ENCODE peak calls at places on chromosome 6, in eight cellular contexts. E, I, H, Y, Q, A, P and O are unnamed samples.

GRCh38 chr6:15962449-15962764 is 166.5 kb upstream of the MYLIP start:
- DNase-seq in H (no peak), Q (no peak), Y (no peak), I (peak), P (no peak), A (no peak), E (no peak), O (no peak)

GRCh38 chr6:53526000-53526399 is 18.9 kb downstream of the GCLC start:
- DNase-seq in A (no peak), I (no peak), H (no peak), Q (no peak), P (no peak), Y (no peak), E (no peak), O (no peak)

GRCh38 chr6:1231941-1232340 is 80.0 kb upstream of the FOXQ1 start:
- DNase-seq in Y (no peak), H (no peak), Q (no peak), A (no peak), I (no peak), P (no peak), E (no peak), O (no peak)

GRCh38 chr6:19317587-19317986 is 519.6 kb upstream of the ID4 start:
- DNase-seq in Y (no peak), E (no peak), A (no peak), P (no peak), H (no peak), I (no peak), Q (no peak), O (no peak)

GRCh38 chr6:125001684-125002083 is 39.4 kb downstream of the RNF217 start:
- DNase-seq in Q (no peak), H (no peak), P (no peak), A (no peak), I (peak), E (no peak), Y (no peak), O (no peak)

GRCh38 chr6:26500102-26500501 is at the start of gene BTN1A1:
- DNase-seq in H (no peak), Y (no peak), A (no peak), P (no peak), E (no peak), Q (no peak), I (no peak), O (no peak)

GRCh38 chr6:39754493-39755115 is 29.4 kb upstream of the KIF6 start:
- DNase-seq in E (no peak), Y (no peak), Q (no peak), I (peak), P (no peak), H (no peak), A (no peak), O (no peak)

GRCh38 chr6:169950558-169950957 is 199.1 kb downstream of the ERMARD start:
- DNase-seq in E (peak), Q (no peak), Y (peak), P (no peak), H (no peak), A (no peak), I (peak), O (peak)

GRCh38 chr6:33691456-33692077 is 19.9 kb downstream of the UQCC2 start:
- DNase-seq in P (no peak), H (no peak), Y (no peak), E (no peak), I (no peak), Q (no peak), A (no peak), O (no peak)

GRCh38 chr6:67496191-67496590 is 1138.9 kb upstream of the ADGRB3 start:
- DNase-seq in H (no peak), A (no peak), Q (no peak), I (no peak), Y (no peak), E (no peak), P (no peak), O (no peak)

GRCh38 chr6:144951730-144952437 is 666.7 kb downstream of the UTRN start:
- DNase-seq in I (no peak), Q (no peak), H (no peak), Y (no peak), A (no peak), P (no peak), E (no peak), O (no peak)

GRCh38 chr6:158648682-158649131 is 1.1 kb upstream of the SYTL3 start:
- DNase-seq in P (peak), E (no peak), Q (no peak), Y (no peak), H (no peak), A (no peak), I (peak), O (no peak)

GRCh38 chr6:139852484-139853140 is 478.2 kb upstream of the CITED2 start:
- DNase-seq in Y (no peak), Q (no peak), I (peak), P (no peak), H (no peak), E (no peak), A (no peak), O (no peak)

GRCh38 chr6:87029711-87030314 is 65.1 kb downstream of the CGA start:
- DNase-seq in A (peak), I (peak), P (no peak), Y (no peak), E (peak), Q (no peak), H (peak), O (no peak)

GRCh38 chr6:56370591-56371198 is 123.3 kb upstream of the COL21A1 start:
- DNase-seq in Q (no peak), I (peak), P (peak), A (peak), E (peak), Y (peak), H (peak), O (no peak)

GRCh38 chr6:34358389-34358906 is 34.0 kb downstream of the NUDT3 start:
- DNase-seq in I (peak), A (no peak), P (no peak), E (no peak), Y (no peak), H (no peak), Q (no peak), O (no peak)

DNA sequence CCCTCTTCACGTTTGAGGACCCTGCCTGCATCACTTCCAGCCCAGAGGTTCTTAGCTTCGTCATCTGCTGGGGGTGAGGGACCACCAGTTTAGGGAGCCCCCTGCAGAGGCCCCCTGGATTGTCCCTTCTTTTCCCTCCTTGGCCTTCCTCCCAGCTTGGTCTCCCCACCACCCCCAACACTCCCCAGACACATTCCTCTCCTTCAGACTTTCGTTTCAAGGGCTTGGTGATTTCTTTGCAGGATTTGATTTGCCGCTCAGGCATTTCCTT is 141.3 kb downstream of the VEGFA start:
- DNase-seq in Q (no peak), I (no peak), Y (no peak), E (no peak), H (no peak), P (no peak), A (no peak), O (no peak)
- H3K27ac ChIP-seq in Q (no peak), I (no peak), Y (no peak), E (no peak), H (peak), P (peak), A (peak), O (no peak)

GRCh38 chr6:95846652-95847051 is 169.1 kb upstream of the FUT9 start:
- DNase-seq in Y (no peak), Q (no peak), E (no peak), P (no peak), H (no peak), I (no peak), A (no peak), O (no peak)

GRCh38 chr6:95837890-95838289 is 177.9 kb upstream of the FUT9 start:
- DNase-seq in A (no peak), H (peak), Y (no peak), E (no peak), Q (no peak), I (no peak), P (no peak), O (no peak)

GRCh38 chr6:95847061-95847460 is 168.7 kb upstream of the FUT9 start:
- DNase-seq in I (no peak), Y (no peak), E (no peak), A (no peak), H (no peak), Q (no peak), P (no peak), O (no peak)

DNA sequence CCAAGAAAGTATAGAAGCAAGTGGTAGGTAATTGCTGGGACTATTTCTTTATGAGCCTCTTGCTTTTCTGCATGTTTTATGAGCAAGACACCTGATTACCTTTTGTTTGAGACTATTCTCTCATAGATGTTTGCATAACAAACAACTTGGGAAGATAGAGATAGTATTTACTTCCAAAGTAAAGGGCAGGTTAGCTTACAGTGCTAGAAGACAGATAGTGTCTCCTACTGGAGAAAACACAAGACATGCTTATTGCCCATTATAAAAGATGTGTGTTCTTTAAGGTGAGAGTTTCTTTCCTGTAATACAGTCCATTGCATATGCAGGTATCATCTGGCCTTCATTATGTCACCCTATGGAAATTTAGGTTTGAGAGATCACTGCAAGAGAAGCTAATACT is 174.2 kb upstream of the FUT9 start:
- DNase-seq in P (no peak), H (no peak), E (no peak), Q (no peak), I (no peak), A (no peak), Y (no peak), O (no peak)
- TF ChIP-seq CTCF in P (no peak), H (peak), E (no peak), Q (no peak), I (no peak), A (no peak), Y (no peak), O (no peak)

GRCh38 chr6:40932953-40933352 is 106.1 kb downstream of the UNC5CL start:
- DNase-seq in Q (no peak), E (no peak), Y (no peak), P (no peak), A (no peak), I (no peak), H (no peak), O (no peak)

GRCh38 chr6:40932366-40932765 is 106.7 kb downstream of the UNC5CL start:
- DNase-seq in Q (no peak), A (no peak), Y (no peak), E (no peak), I (no peak), P (no peak), H (no peak), O (no peak)

GRCh38 chr6:40930045-40930444 is 109.0 kb downstream of the UNC5CL start:
- DNase-seq in Q (no peak), P (no peak), I (no peak), E (no peak), H (no peak), Y (no peak), A (no peak), O (no peak)

GRCh38 chr6:40930555-40930954 is 108.5 kb downstream of the UNC5CL start:
- DNase-seq in P (no peak), A (no peak), E (no peak), Y (no peak), Q (no peak), I (peak), H (no peak), O (no peak)

GRCh38 chr6:40931927-40932326 is 107.1 kb downstream of the UNC5CL start:
- DNase-seq in A (no peak), Q (no peak), P (no peak), I (no peak), E (no peak), Y (no peak), H (no peak), O (no peak)
- H3K27ac ChIP-seq in A (peak), Q (no peak), P (no peak), I (no peak), E (no peak), Y (no peak), H (no peak), O (no peak)

GRCh38 chr6:166436195-166437139 is 53.7 kb upstream of the MPC1 start:
- DNase-seq in H (no peak), Y (no peak), I (no peak), E (no peak), A (no peak), P (no peak), Q (no peak), O (no peak)
- TF ChIP-seq CTCF in H (no peak), Y (no peak), I (no peak), E (no peak), A (no peak), P (no peak), Q (no peak), O (no peak)

DNA sequence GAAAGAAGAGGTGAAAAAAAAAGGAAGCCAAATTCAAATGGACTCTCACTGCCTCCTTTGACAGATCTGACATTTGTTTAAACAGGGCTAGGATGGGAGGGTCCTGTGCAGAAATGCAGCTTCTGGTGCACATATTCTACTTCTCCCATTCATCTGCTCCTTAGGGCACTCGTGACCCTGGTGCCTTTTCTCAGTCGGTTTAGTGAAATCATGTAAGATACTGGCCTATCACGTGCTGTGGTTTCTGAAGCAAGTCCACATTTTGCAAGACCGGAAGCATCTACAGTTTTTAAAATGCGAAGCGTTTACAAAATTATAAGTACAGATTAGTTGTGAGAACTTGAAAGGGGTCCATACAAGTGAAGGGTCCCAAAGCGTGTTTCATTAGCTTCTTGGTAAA is 324.0 kb upstream of the JARID2 start:
- DNase-seq in P (no peak), A (no peak), I (peak), Q (no peak), Y (peak), H (no peak), E (no peak), O (no peak)
- H3K27ac ChIP-seq in P (no peak), A (no peak), I (no peak), Q (peak), Y (peak), H (no peak), E (no peak), O (no peak)

GRCh38 chr6:84967965-84968364 is 203.6 kb upstream of the TBX18 start:
- DNase-seq in Q (no peak), P (no peak), I (no peak), H (no peak), A (no peak), Y (no peak), E (no peak), O (no peak)

GRCh38 chr6:84967389-84967788 is 203.0 kb upstream of the TBX18 start:
- DNase-seq in P (no peak), Y (peak), Q (no peak), A (peak), I (peak), E (peak), H (peak), O (no peak)
- TF ChIP-seq CTCF in P (peak), Y (peak), Q (peak), A (peak), I (peak), E (peak), H (peak), O (no peak)

GRCh38 chr6:25061289-25061945 is 125.7 kb upstream of the RIPOR2 start:
- DNase-seq in P (no peak), A (no peak), Q (no peak), Y (no peak), H (no peak), E (no peak), I (no peak), O (no peak)
- H3K27ac ChIP-seq in P (no peak), A (no peak), Q (no peak), Y (no peak), H (no peak), E (no peak), I (no peak), O (no peak)

DNA sequence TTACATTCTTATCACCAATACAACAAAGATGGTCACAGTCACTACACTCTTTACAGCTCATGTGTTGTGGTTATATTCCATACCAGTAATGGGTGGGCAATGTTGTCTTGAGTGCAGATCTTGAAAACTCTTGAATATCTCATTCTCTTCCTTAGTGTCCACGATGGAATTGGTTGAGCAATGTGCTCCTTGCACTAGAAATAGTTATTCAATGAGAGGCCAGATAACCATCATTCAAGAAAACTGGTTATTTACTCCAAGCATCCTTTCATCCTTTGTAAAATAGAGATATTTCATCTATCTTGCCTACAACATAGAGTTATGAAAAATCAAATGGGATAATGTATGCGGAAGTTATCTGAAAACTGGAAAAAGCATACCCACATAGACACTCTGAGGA is 215.9 kb downstream of the ARHGAP18 start:
- DNase-seq in P (no peak), Y (no peak), A (no peak), I (no peak), E (no peak), Q (no peak), H (no peak), O (no peak)
- TF ChIP-seq CTCF in P (no peak), Y (no peak), A (no peak), I (no peak), E (no peak), Q (no peak), H (no peak), O (no peak)

DNA sequence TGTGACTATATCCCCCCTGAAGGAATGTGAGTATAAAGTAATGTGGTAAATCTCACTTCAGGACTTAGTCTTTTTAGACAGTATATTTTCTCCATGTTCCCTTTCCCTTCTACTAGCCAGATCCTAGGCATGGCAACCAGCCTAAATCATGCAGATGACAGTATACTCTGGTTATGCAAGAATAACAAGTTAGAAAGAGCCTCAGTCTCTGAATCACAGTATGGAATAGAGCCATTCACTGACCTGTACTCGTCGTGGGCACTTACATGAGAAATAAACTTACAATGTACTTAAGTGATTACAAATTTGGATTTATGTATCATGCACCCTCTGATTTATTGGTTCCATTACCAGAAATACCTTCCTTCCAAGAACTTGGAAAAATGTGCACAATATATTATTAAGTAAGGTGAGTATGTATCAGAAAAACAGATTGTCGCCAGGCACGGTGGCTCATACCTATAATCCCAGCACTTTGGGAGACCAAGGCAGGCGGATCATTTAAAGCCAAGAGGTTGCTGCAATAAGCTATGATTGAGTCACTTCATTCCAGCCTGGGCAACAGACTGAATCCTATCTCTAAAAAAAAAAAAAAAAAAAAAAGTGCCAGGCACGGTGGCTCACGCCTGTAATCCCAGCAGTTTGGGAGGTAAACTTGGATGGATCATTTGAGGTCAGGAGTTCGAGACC is 25.1 kb upstream of the FAM8A1 start:
- DNase-seq in H (no peak), P (no peak), Q (no peak), Y (no peak), I (peak), A (no peak), E (no peak), O (no peak)
- H3K27ac ChIP-seq in H (no peak), P (no peak), Q (no peak), Y (no peak), I (no peak), A (no peak), E (no peak), O (no peak)